ENCODE peak calls at places on chromosomes 7 and 10, in five cellular contexts. Y is K562, M is HCT116, E is H1, U is HepG2. C is an unnamed sample.

GRCh38 chr10:59433720-59434428 is 71.5 kb upstream of the FAM13C start:
- DNase-seq in Y (no peak), M (no peak), E (no peak), U (no peak), C (no peak)

GRCh38 chr10:30282226-30282625 is 66.9 kb downstream of the MTPAP start:
- DNase-seq in Y (no peak), M (no peak), E (no peak), U (no peak), C (no peak)

GRCh38 chr10:16893664-16894063 is 76.4 kb upstream of the RSU1 start:
- DNase-seq in Y (no peak), M (no peak), E (no peak), U (no peak), C (no peak)

GRCh38 chr7:137458399-137458798 is 114.9 kb upstream of the PTN start:
- DNase-seq in Y (no peak), M (no peak), E (no peak), U (no peak), C (no peak)

GRCh38 chr10:72729528-72729927 is 37.6 kb downstream of the MCU start:
- DNase-seq in Y (no peak), M (no peak), E (no peak), U (peak; percentile 23), C (peak; percentile 51)

GRCh38 chr7:66379761-66380160 is 174.6 kb downstream of the TPST1 start:
- DNase-seq in Y (no peak), M (peak; percentile 32), E (no peak), U (no peak), C (no peak)

GRCh38 chr10:77229704-77230103 is 407.9 kb downstream of the KCNMA1 start:
- DNase-seq in Y (no peak), M (no peak), E (no peak), U (no peak), C (no peak)

GRCh38 chr7:30226593-30227268 is 57.7 kb upstream of the ZNRF2 start:
- DNase-seq in Y (peak; percentile 28), M (peak; percentile 63), E (peak; percentile 41), U (peak; percentile 73), C (no peak)

GRCh38 chr7:134742688-134743350 is 36.6 kb upstream of the CALD1 start:
- DNase-seq in Y (peak; percentile 77), M (no peak), E (no peak), U (no peak), C (no peak)

GRCh38 chr7:56092789-56093531 is at the start of gene PHKG1:
- DNase-seq in Y (peak; percentile 67), M (no peak), E (no peak), U (peak; percentile 33), C (no peak)

GRCh38 chr7:81333004-81333403 is 414.2 kb upstream of the SEMA3C start:
- DNase-seq in Y (no peak), M (no peak), E (no peak), U (no peak), C (no peak)

GRCh38 chr10:22054946-22055345 is 51.4 kb upstream of the DNAJC1 start:
- DNase-seq in Y (no peak), M (no peak), E (no peak), U (no peak), C (no peak)

GRCh38 chr7:150876817-150877526 is 24.7 kb downstream of the AOC1 start:
- DNase-seq in Y (peak; percentile 94), M (peak; percentile 87), E (peak; percentile 62), U (peak; percentile 56), C (no peak)

GRCh38 chr7:88278881-88279280 is 27.8 kb downstream of the STEAP4 start:
- DNase-seq in Y (no peak), M (no peak), E (no peak), U (no peak), C (no peak)

GRCh38 chr10:80131499-80131901 is 1.0 kb upstream of the PLAC9 start:
- DNase-seq in Y (no peak), M (no peak), E (no peak), U (no peak), C (no peak)

GRCh38 chr10:101292194-101293006 is 61.6 kb upstream of the BTRC start:
- DNase-seq in Y (no peak), M (no peak), E (no peak), U (no peak), C (no peak)

GRCh38 chr7:144027070-144027469 is 21.7 kb upstream of the OR2A5 start:
- DNase-seq in Y (no peak), M (peak; percentile 28), E (no peak), U (peak; percentile 9), C (no peak)

GRCh38 chr7:158818325-158819213 is 10.7 kb downstream of the ESYT2 start:
- DNase-seq in Y (peak; percentile 80), M (peak; percentile 95), E (peak; percentile 50), U (peak; percentile 91), C (peak; percentile 47)

GRCh38 chr10:59290448-59290847 is 71.9 kb downstream of the FAM13C start:
- DNase-seq in Y (no peak), M (no peak), E (no peak), U (peak; percentile 4), C (no peak)

GRCh38 chr7:81600608-81601007 is 169.2 kb downstream of the HGF start:
- DNase-seq in Y (no peak), M (no peak), E (no peak), U (no peak), C (no peak)

GRCh38 chr10:78604721-78605120 is 464.0 kb upstream of the ZMIZ1 start:
- DNase-seq in Y (no peak), M (no peak), E (no peak), U (no peak), C (no peak)

GRCh38 chr7:74175270-74175803 is 1.2 kb downstream of the EIF4H start:
- DNase-seq in Y (no peak), M (no peak), E (no peak), U (no peak), C (no peak)

GRCh38 chr10:29702288-29703164 is 67.8 kb upstream of the SVIL start:
- DNase-seq in Y (no peak), M (no peak), E (no peak), U (peak; percentile 21), C (no peak)

GRCh38 chr10:43371418-43371817 is at the start of gene FXYD4:
- DNase-seq in Y (peak; percentile 49), M (no peak), E (no peak), U (no peak), C (no peak)

GRCh38 chr10:24706479-24707118 is 17.1 kb downstream of the ARHGAP21 start:
- DNase-seq in Y (peak; percentile 46), M (no peak), E (no peak), U (peak; percentile 63), C (no peak)

GRCh38 chr7:124856299-124856888 is 73.2 kb downstream of the POT1 start:
- DNase-seq in Y (peak; percentile 26), M (peak; percentile 32), E (no peak), U (peak; percentile 37), C (no peak)

GRCh38 chr10:60430017-60430416 is 40.3 kb upstream of the ANK3 start:
- DNase-seq in Y (no peak), M (no peak), E (no peak), U (no peak), C (no peak)

GRCh38 chr10:46268076-46268881 is 18.5 kb upstream of the ANTXRL start:
- DNase-seq in Y (no peak), M (no peak), E (no peak), U (no peak), C (peak; percentile 25)

GRCh38 chr10:133286366-133286765 is 9.7 kb upstream of the ADAM8 start:
- DNase-seq in Y (no peak), M (no peak), E (no peak), U (no peak), C (no peak)

GRCh38 chr7:28133872-28134271 is 46.7 kb downstream of the JAZF1 start:
- DNase-seq in Y (no peak), M (no peak), E (no peak), U (no peak), C (no peak)

GRCh38 chr7:28135760-28136159 is 44.8 kb downstream of the JAZF1 start:
- DNase-seq in Y (no peak), M (no peak), E (no peak), U (no peak), C (no peak)

GRCh38 chr7:28130277-28130676 is 50.3 kb downstream of the JAZF1 start:
- DNase-seq in Y (no peak), M (no peak), E (no peak), U (no peak), C (no peak)

GRCh38 chr7:28135296-28135695 is 45.3 kb downstream of the JAZF1 start:
- DNase-seq in Y (no peak), M (no peak), E (no peak), U (no peak), C (no peak)

GRCh38 chr7:28132959-28133745 is 47.4 kb downstream of the JAZF1 start:
- DNase-seq in Y (no peak), M (no peak), E (no peak), U (no peak), C (no peak)
- H3K9ac ChIP-seq in Y (no peak overlapping the region), M (no peak overlapping the region), E (no peak overlapping the region), U (no peak overlapping the region), C (no peak overlapping the region)

GRCh38 chr7:910441-910861 is 34.1 kb downstream of the GET4 start:
- DNase-seq in Y (no peak), M (no peak), E (no peak), U (no peak), C (no peak)
- TF ChIP-seq SRF in Y (no peak), M (no peak), E (no peak), U (no peak), C (no peak)

GRCh38 chr7:92882760-92883159 is 46.4 kb upstream of the CDK6 start:
- DNase-seq in Y (no peak), M (no peak), E (no peak), U (no peak), C (no peak)
- H3K9ac ChIP-seq in Y (no peak overlapping the region), M (no peak overlapping the region), E (no peak overlapping the region), U (no peak overlapping the region), C (no peak overlapping the region)

DNA sequence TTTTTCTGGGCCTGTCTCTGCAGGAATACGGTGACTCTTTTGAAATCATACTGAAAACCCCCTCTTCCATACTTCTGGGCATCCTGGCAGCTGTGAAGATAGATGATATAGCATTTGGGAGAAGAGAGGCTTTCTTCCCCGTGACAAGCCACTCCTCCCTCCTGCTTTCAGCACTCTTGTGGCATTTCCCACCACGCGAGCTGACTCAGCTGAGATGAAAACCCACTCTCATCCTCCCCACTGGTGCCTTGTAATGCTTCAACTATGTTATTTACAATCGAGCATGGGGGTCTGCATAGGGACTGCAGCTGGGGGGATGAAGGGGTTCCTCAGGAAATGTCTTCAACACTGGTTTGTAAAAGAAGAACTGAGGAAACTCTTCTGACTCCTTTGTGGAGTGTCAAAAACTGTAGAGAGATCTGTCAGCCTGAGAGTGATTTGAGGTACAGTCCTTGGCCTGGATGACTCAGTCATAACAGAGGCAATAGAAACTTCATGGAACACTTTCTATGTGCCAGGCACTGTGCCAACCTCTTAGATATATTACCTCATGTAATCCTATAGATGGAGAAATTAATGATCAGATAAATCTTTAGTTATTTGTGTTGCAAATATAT is 1.7 kb upstream of the TBATA start:
- DNase-seq in Y (no peak), M (no peak), E (no peak), U (no peak), C (no peak)
- TF ChIP-seq SRF in Y (no peak), M (no peak), E (no peak), U (no peak), C (no peak)

C was measured in GM12878.